ENCODE peak calls at places on chromosome 7, in seven cellular contexts. I is gastrocnemius medialis, G is sigmoid colon, A is HCT116, P is body of pancreas, L is esophagus squamous epithelium, V is testis. R is an unnamed sample.

GRCh38 chr7:99268361-99268908 is 4.2 kb upstream of the MYH16 start:
- DNase-seq in L (no peak), V (no peak), P (no peak), A (no peak), I (no peak), G (no peak), R (peak; percentile 28)

GRCh38 chr7:81514546-81514945 is 255.3 kb downstream of the HGF start:
- DNase-seq in P (no peak), V (no peak), L (no peak), A (no peak), I (no peak), G (no peak), R (no peak)

GRCh38 chr7:17304926-17305325 is 6.5 kb downstream of the AHR start:
- DNase-seq in I (no peak), V (no peak), P (no peak), L (no peak), A (peak; percentile 88), G (no peak), R (no peak)

GRCh38 chr7:130369831-130370230 is 10.5 kb upstream of the CPA1 start:
- DNase-seq in G (no peak), I (no peak), A (no peak), P (no peak), V (no peak), L (no peak), R (no peak)

GRCh38 chr7:138625084-138625848 is 75.9 kb downstream of the SVOPL start:
- DNase-seq in I (no peak), V (no peak), P (no peak), A (no peak), L (no peak), G (no peak), R (no peak)

GRCh38 chr7:9958461-9958860 is 1015.2 kb upstream of the PHF14 start:
- DNase-seq in L (no peak), G (no peak), A (no peak), V (no peak), P (no peak), I (no peak), R (no peak)

GRCh38 chr7:37346761-37347160 is 101.9 kb downstream of the ELMO1 start:
- DNase-seq in L (no peak), G (no peak), V (no peak), P (no peak), I (no peak), A (no peak), R (no peak)

GRCh38 chr7:114554781-114555537 is 140.3 kb downstream of the FOXP2 start:
- DNase-seq in I (peak; percentile 28), P (no peak), A (peak; percentile 23), L (no peak), V (no peak), G (no peak), R (no peak)

GRCh38 chr7:3915337-3915865 is 614.3 kb downstream of the SDK1 start:
- DNase-seq in A (no peak), L (no peak), P (no peak), I (no peak), V (no peak), G (no peak), R (no peak)

GRCh38 chr7:110337646-110338045 is 753.3 kb upstream of the LRRN3 start:
- DNase-seq in I (no peak), G (no peak), A (no peak), L (no peak), V (no peak), P (no peak), R (no peak)

GRCh38 chr7:135098391-135098790 is 49.5 kb upstream of the TMEM140 start:
- DNase-seq in A (no peak), L (no peak), P (no peak), I (no peak), V (no peak), G (no peak), R (no peak)

GRCh38 chr7:99325597-99326407 is at the start of gene ARPC1A:
- DNase-seq in I (peak; percentile 82), A (peak; percentile 80), P (peak; percentile 92), L (peak; percentile 21), G (peak; percentile 95), V (peak; percentile 89), R (peak; percentile 92)

GRCh38 chr7:18019562-18019961 is 8.1 kb downstream of the PRPS1L1 start:
- DNase-seq in V (no peak), P (no peak), G (no peak), I (no peak), A (peak; percentile 16), L (no peak), R (no peak)

GRCh38 chr7:76262683-76263402 is 39.6 kb upstream of the HSPB1 start:
- DNase-seq in I (no peak), A (peak; percentile 69), V (peak; percentile 75), L (no peak), P (peak; percentile 71), G (no peak), R (no peak)

GRCh38 chr7:13981070-13981469 is 8.4 kb downstream of the ETV1 start:
- DNase-seq in L (no peak), I (peak; percentile 10), V (no peak), G (peak; percentile 67), P (no peak), A (peak; percentile 86), R (peak; percentile 71)

GRCh38 chr7:44257618-44258422 is 57.0 kb downstream of the YKT6 start:
- DNase-seq in V (peak; percentile 63), I (peak; percentile 78), G (no peak), L (no peak), P (peak; percentile 28), A (no peak), R (peak; percentile 21)

GRCh38 chr7:20559883-20560282 is 55.6 kb upstream of the ABCB5 start:
- DNase-seq in I (no peak), V (no peak), L (no peak), P (no peak), G (no peak), A (no peak), R (no peak)

GRCh38 chr7:44380831-44381493 is 55.6 kb upstream of the CAMK2B start:
- DNase-seq in I (no peak), A (no peak), P (peak; percentile 10), V (no peak), L (no peak), G (no peak), R (no peak)

GRCh38 chr7:34845666-34846361 is 187.8 kb downstream of the NPSR1 start:
- DNase-seq in P (no peak), V (no peak), G (no peak), A (no peak), I (no peak), L (no peak), R (no peak)

GRCh38 chr7:95527033-95527775 is 41.5 kb downstream of the ASB4 start:
- DNase-seq in G (peak; percentile 74), V (peak; percentile 65), I (peak; percentile 30), P (peak; percentile 54), A (peak; percentile 50), L (no peak), R (no peak)

GRCh38 chr7:28792858-28793257 is 165.3 kb downstream of the TRIL start:
- DNase-seq in P (no peak), G (no peak), V (no peak), A (no peak), L (no peak), I (no peak), R (no peak)

GRCh38 chr7:77806425-77806824 is 7.9 kb downstream of the PHTF2 start:
- DNase-seq in I (no peak), A (no peak), V (no peak), G (no peak), P (no peak), L (no peak), R (no peak)

GRCh38 chr7:108246227-108246837 is 116.2 kb upstream of the LAMB4 start:
- DNase-seq in L (no peak), G (no peak), A (peak; percentile 61), P (peak; percentile 35), V (no peak), I (no peak), R (no peak)

GRCh38 chr7:19932549-19933249 is 159.3 kb upstream of the TMEM196 start:
- DNase-seq in P (peak; percentile 37), I (no peak), L (no peak), A (no peak), V (no peak), G (no peak), R (no peak)

GRCh38 chr7:105802611-105803520 is 73.5 kb downstream of the ATXN7L1 start:
- DNase-seq in G (no peak), I (no peak), A (no peak), P (no peak), L (no peak), V (no peak), R (no peak)

DNA sequence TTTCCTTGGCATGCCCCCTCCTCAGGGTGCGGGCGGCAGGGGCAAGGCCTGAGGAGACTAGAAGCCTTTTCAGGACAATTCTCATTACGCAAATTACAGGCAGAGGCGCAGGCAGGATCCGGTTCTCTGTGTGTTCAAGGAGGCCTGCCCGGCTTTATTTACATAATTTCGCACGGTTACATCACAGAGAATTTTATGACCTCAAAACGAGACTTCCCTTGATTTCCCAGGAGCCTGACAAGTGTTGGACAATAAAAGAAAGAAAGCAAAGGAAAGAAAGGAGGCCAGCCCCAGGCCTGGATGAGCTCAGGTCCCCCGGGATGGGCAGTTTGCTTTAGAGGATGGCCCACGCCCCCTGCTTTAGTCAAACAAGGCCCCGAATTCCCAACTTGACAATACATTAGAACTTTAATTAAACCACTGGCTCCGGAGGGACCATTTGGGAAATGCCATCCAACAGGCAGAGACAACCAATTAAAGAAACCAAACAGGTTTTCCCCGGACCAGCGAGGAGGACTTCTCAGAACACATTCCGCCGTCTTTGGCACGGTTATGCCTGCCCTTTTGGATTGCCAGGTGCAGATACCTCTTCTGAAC is 2.9 kb downstream of the MNX1 start:
- DNase-seq in I (no peak), V (no peak), G (no peak), P (no peak), A (no peak), L (no peak), R (no peak)
- H3K27me3 ChIP-seq in I (peaks cover 80% of the 10 kb centered on the region), V (no peaks in the 10 kb centered on the region), G (peaks cover 73% of the 10 kb centered on the region), P (no peaks in the 10 kb centered on the region), A (no peaks in the 10 kb centered on the region), L (peaks cover 35% of the 10 kb centered on the region), R (peaks cover 91% of the 10 kb centered on the region)

DNA sequence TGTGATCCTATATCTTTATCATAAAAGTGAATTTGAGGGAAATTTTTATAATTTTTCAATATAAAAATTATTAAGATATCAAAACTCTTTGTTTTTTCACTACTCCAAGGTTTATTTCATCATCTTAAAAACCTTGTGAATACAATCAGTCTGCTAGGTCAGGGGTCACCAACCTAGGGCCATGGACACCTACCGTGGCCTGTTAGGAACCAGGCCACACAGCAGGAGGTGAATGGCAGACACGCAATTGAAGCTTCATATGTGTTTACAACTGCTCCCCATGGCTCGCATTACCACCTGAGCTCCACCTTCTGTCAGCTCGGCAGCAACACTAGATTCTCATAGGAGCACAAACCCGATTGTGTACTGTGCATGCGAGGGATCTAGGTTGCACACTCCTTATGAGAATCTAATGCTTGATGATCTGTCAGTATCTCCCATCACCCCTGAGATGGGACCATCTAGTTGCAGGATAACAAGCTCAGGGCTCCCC is 271.2 kb upstream of the C7orf33 start:
- DNase-seq in A (no peak), I (no peak), V (no peak), G (no peak), P (no peak), L (no peak), R (no peak)
- TF ChIP-seq POLR2A in A (no peak), I (no peak), V (no peak), G (no peak), P (no peak), L (no peak), R (no peak)

GRCh38 chr7:2109251-2109935 is 123.4 kb downstream of the MAD1L1 start:
- DNase-seq in A (no peak), P (no peak), V (no peak), I (no peak), L (no peak), G (no peak), R (no peak)
- H3K4me3 ChIP-seq in A (peak overlapping the region; percentile 48), P (no peak overlapping the region), V (no peak overlapping the region), I (no peak overlapping the region), L (no peak overlapping the region), G (no peak overlapping the region), R (no peak overlapping the region)

GRCh38 chr7:27217951-27218350 is 18.1 kb upstream of the HOXA13 start:
- DNase-seq in V (no peak), P (no peak), G (no peak), A (no peak), I (no peak), L (no peak), R (no peak)
- H3K27me3 ChIP-seq in V (peaks cover 4% of the 10 kb centered on the region), P (no peaks in the 10 kb centered on the region), G (peaks cover 5% of the 10 kb centered on the region), A (no peaks in the 10 kb centered on the region), I (peaks cover 24% of the 10 kb centered on the region), L (peaks cover 11% of the 10 kb centered on the region), R (no peaks in the 10 kb centered on the region)